ENCODE peak calls at places on chromosomes 6 and 20, in ten cellular contexts. One of them, this sample, is unnamed.

GRCh38 chr6:13924949-13925881 is at the start of gene RNF182:
- DNase-seq in fibroblast of mammary gland: no peak
- DNase-seq in MCF 10A: peak; percentile 26
- DNase-seq in CD8-positive, alpha-beta T cell: no peak
- DNase-seq in ovary: no peak
- DNase-seq in nephron progenitor cell: no peak
- DNase-seq in OCI-LY7: no peak
- DNase-seq in IMR-90: no peak
- DNase-seq in AG10803: no peak
- DNase-seq in HFFc6: no peak
- DNase-seq in this sample: peak; percentile 65

GRCh38 chr20:51541189-51542032 is 1.1 kb downstream of the NFATC2 start:
- DNase-seq in fibroblast of mammary gland: peak; percentile 31
- DNase-seq in MCF 10A: no peak
- DNase-seq in CD8-positive, alpha-beta T cell: peak; percentile 82
- DNase-seq in ovary: peak; percentile 74
- DNase-seq in nephron progenitor cell: peak; percentile 29
- DNase-seq in OCI-LY7: peak; percentile 72
- DNase-seq in IMR-90: peak; percentile 22
- DNase-seq in AG10803: peak; percentile 78
- DNase-seq in HFFc6: peak; percentile 48
- DNase-seq in this sample: no peak

GRCh38 chr20:47487175-47487917 is 14.3 kb upstream of the NCOA3 start:
- DNase-seq in fibroblast of mammary gland: no peak
- DNase-seq in MCF 10A: no peak
- DNase-seq in CD8-positive, alpha-beta T cell: peak; percentile 51
- DNase-seq in ovary: no peak
- DNase-seq in nephron progenitor cell: no peak
- DNase-seq in OCI-LY7: peak; percentile 96
- DNase-seq in IMR-90: peak; percentile 25
- DNase-seq in AG10803: no peak
- DNase-seq in HFFc6: no peak
- DNase-seq in this sample: no peak

GRCh38 chr20:22446613-22447447 is 137.5 kb downstream of the FOXA2 start:
- DNase-seq in fibroblast of mammary gland: no peak
- DNase-seq in MCF 10A: no peak
- DNase-seq in CD8-positive, alpha-beta T cell: no peak
- DNase-seq in ovary: no peak
- DNase-seq in nephron progenitor cell: no peak
- DNase-seq in OCI-LY7: no peak
- DNase-seq in IMR-90: no peak
- DNase-seq in AG10803: peak; percentile 21
- DNase-seq in HFFc6: no peak
- DNase-seq in this sample: no peak

GRCh38 chr6:106060167-106060566 is 26.0 kb upstream of the PRDM1 start:
- DNase-seq in fibroblast of mammary gland: no peak
- DNase-seq in MCF 10A: no peak
- DNase-seq in CD8-positive, alpha-beta T cell: no peak
- DNase-seq in ovary: no peak
- DNase-seq in nephron progenitor cell: no peak
- DNase-seq in OCI-LY7: no peak
- DNase-seq in IMR-90: no peak
- DNase-seq in AG10803: no peak
- DNase-seq in HFFc6: no peak
- DNase-seq in this sample: no peak

GRCh38 chr6:2351807-2352431 is 106.5 kb upstream of the GMDS start:
- DNase-seq in fibroblast of mammary gland: peak; percentile 66
- DNase-seq in MCF 10A: no peak
- DNase-seq in CD8-positive, alpha-beta T cell: no peak
- DNase-seq in ovary: no peak
- DNase-seq in nephron progenitor cell: no peak
- DNase-seq in OCI-LY7: no peak
- DNase-seq in IMR-90: peak; percentile 86
- DNase-seq in AG10803: peak; percentile 69
- DNase-seq in HFFc6: peak; percentile 32
- DNase-seq in this sample: no peak

GRCh38 chr6:69631552-69632346 is 165.1 kb downstream of the LMBRD1 start:
- DNase-seq in fibroblast of mammary gland: no peak
- DNase-seq in MCF 10A: no peak
- DNase-seq in CD8-positive, alpha-beta T cell: no peak
- DNase-seq in ovary: no peak
- DNase-seq in nephron progenitor cell: no peak
- DNase-seq in OCI-LY7: no peak
- DNase-seq in IMR-90: no peak
- DNase-seq in AG10803: no peak
- DNase-seq in HFFc6: no peak
- DNase-seq in this sample: no peak

GRCh38 chr6:44481765-44482164 is 94.3 kb downstream of the CDC5L start:
- DNase-seq in fibroblast of mammary gland: peak; percentile 30
- DNase-seq in MCF 10A: no peak
- DNase-seq in CD8-positive, alpha-beta T cell: no peak
- DNase-seq in ovary: no peak
- DNase-seq in nephron progenitor cell: no peak
- DNase-seq in OCI-LY7: no peak
- DNase-seq in IMR-90: no peak
- DNase-seq in AG10803: no peak
- DNase-seq in HFFc6: no peak
- DNase-seq in this sample: no peak

GRCh38 chr6:35048031-35048613 is 93.0 kb downstream of the TCP11 start:
- DNase-seq in fibroblast of mammary gland: no peak
- DNase-seq in MCF 10A: no peak
- DNase-seq in CD8-positive, alpha-beta T cell: no peak
- DNase-seq in ovary: peak; percentile 48
- DNase-seq in nephron progenitor cell: no peak
- DNase-seq in OCI-LY7: no peak
- DNase-seq in IMR-90: no peak
- DNase-seq in AG10803: no peak
- DNase-seq in HFFc6: no peak
- DNase-seq in this sample: no peak

GRCh38 chr6:35047265-35048011 is 93.7 kb downstream of the TCP11 start:
- DNase-seq in fibroblast of mammary gland: peak; percentile 78
- DNase-seq in MCF 10A: peak; percentile 65
- DNase-seq in CD8-positive, alpha-beta T cell: no peak
- DNase-seq in ovary: no peak
- DNase-seq in nephron progenitor cell: no peak
- DNase-seq in OCI-LY7: no peak
- DNase-seq in IMR-90: peak; percentile 71
- DNase-seq in AG10803: peak; percentile 79
- DNase-seq in HFFc6: peak; percentile 39
- DNase-seq in this sample: no peak

GRCh38 chr6:35049885-35050284 is 91.3 kb downstream of the TCP11 start:
- DNase-seq in fibroblast of mammary gland: peak; percentile 77
- DNase-seq in MCF 10A: no peak
- DNase-seq in CD8-positive, alpha-beta T cell: no peak
- DNase-seq in ovary: no peak
- DNase-seq in nephron progenitor cell: no peak
- DNase-seq in OCI-LY7: no peak
- DNase-seq in IMR-90: peak; percentile 93
- DNase-seq in AG10803: peak; percentile 85
- DNase-seq in HFFc6: no peak
- DNase-seq in this sample: no peak

GRCh38 chr6:35049346-35049745 is 91.8 kb downstream of the TCP11 start:
- DNase-seq in fibroblast of mammary gland: no peak
- DNase-seq in MCF 10A: no peak
- DNase-seq in CD8-positive, alpha-beta T cell: no peak
- DNase-seq in ovary: no peak
- DNase-seq in nephron progenitor cell: no peak
- DNase-seq in OCI-LY7: no peak
- DNase-seq in IMR-90: no peak
- DNase-seq in AG10803: no peak
- DNase-seq in HFFc6: no peak
- DNase-seq in this sample: no peak

DNA sequence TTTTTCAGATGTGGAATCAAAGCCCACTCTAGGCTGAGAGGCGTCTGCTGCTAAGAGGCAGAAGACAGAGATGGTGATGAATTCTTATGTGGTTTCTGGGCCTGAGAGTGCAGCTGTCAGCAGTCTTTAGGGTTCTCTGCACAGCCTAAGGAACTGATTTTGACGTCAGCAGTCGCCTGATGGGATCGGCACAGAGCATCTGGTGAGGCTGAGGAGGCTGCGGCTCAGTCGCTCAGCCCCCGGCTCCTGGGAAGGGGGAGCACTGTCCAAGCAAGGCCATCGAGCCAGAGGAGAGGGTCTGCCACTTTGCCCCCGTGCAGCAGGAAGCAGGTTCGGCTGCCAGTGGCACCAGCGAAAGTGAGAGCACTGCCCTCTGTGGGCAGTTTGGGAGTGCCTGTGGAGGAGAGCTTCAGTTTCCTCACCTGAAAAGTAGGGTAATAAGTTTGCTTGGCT is 92.5 kb downstream of the TCP11 start:
- DNase-seq in fibroblast of mammary gland: peak; percentile 85
- DNase-seq in MCF 10A: no peak
- DNase-seq in CD8-positive, alpha-beta T cell: peak; percentile 12
- DNase-seq in ovary: no peak
- DNase-seq in nephron progenitor cell: peak; percentile 20
- DNase-seq in OCI-LY7: peak; percentile 10
- DNase-seq in IMR-90: peak; percentile 94
- DNase-seq in AG10803: peak; percentile 70
- DNase-seq in HFFc6: no peak
- DNase-seq in this sample: peak; percentile 47
- TF ChIP-seq CTCF in fibroblast of mammary gland: peak; percentile 21
- TF ChIP-seq CTCF in MCF 10A: no peak
- TF ChIP-seq CTCF in CD8-positive, alpha-beta T cell: peak; percentile 22
- TF ChIP-seq CTCF in ovary: no peak
- TF ChIP-seq CTCF in nephron progenitor cell: no peak
- TF ChIP-seq CTCF in OCI-LY7: peak; percentile 31
- TF ChIP-seq CTCF in IMR-90: peak; percentile 21
- TF ChIP-seq CTCF in AG10803: peak; percentile 45
- TF ChIP-seq CTCF in HFFc6: peak; percentile 17
- TF ChIP-seq CTCF in this sample: peak; percentile 22

GRCh38 chr20:59940956-59941294 is 736 bp downstream of the FAM217B start:
- DNase-seq in fibroblast of mammary gland: no peak
- DNase-seq in MCF 10A: no peak
- DNase-seq in CD8-positive, alpha-beta T cell: no peak
- DNase-seq in ovary: no peak
- DNase-seq in nephron progenitor cell: no peak
- DNase-seq in OCI-LY7: no peak
- DNase-seq in IMR-90: no peak
- DNase-seq in AG10803: no peak
- DNase-seq in HFFc6: no peak
- DNase-seq in this sample: no peak

GRCh38 chr20:59939879-59940128 is 301 bp downstream of the PPP1R3D start:
- DNase-seq in fibroblast of mammary gland: no peak
- DNase-seq in MCF 10A: no peak
- DNase-seq in CD8-positive, alpha-beta T cell: no peak
- DNase-seq in ovary: peak; percentile 33
- DNase-seq in nephron progenitor cell: no peak
- DNase-seq in OCI-LY7: no peak
- DNase-seq in IMR-90: peak; percentile 4
- DNase-seq in AG10803: no peak
- DNase-seq in HFFc6: no peak
- DNase-seq in this sample: no peak

GRCh38 chr20:59938696-59939051 is 1.4 kb downstream of the PPP1R3D start:
- DNase-seq in fibroblast of mammary gland: peak; percentile 60
- DNase-seq in MCF 10A: peak; percentile 59
- DNase-seq in CD8-positive, alpha-beta T cell: no peak
- DNase-seq in ovary: peak; percentile 50
- DNase-seq in nephron progenitor cell: no peak
- DNase-seq in OCI-LY7: no peak
- DNase-seq in IMR-90: peak; percentile 23
- DNase-seq in AG10803: peak; percentile 47
- DNase-seq in HFFc6: peak; percentile 53
- DNase-seq in this sample: no peak

GRCh38 chr20:59939052-59939878 is 840 bp downstream of the PPP1R3D start:
- DNase-seq in fibroblast of mammary gland: peak; percentile 8
- DNase-seq in MCF 10A: no peak
- DNase-seq in CD8-positive, alpha-beta T cell: no peak
- DNase-seq in ovary: no peak
- DNase-seq in nephron progenitor cell: peak; percentile 58
- DNase-seq in OCI-LY7: no peak
- DNase-seq in IMR-90: no peak
- DNase-seq in AG10803: no peak
- DNase-seq in HFFc6: no peak
- DNase-seq in this sample: no peak

DNA sequence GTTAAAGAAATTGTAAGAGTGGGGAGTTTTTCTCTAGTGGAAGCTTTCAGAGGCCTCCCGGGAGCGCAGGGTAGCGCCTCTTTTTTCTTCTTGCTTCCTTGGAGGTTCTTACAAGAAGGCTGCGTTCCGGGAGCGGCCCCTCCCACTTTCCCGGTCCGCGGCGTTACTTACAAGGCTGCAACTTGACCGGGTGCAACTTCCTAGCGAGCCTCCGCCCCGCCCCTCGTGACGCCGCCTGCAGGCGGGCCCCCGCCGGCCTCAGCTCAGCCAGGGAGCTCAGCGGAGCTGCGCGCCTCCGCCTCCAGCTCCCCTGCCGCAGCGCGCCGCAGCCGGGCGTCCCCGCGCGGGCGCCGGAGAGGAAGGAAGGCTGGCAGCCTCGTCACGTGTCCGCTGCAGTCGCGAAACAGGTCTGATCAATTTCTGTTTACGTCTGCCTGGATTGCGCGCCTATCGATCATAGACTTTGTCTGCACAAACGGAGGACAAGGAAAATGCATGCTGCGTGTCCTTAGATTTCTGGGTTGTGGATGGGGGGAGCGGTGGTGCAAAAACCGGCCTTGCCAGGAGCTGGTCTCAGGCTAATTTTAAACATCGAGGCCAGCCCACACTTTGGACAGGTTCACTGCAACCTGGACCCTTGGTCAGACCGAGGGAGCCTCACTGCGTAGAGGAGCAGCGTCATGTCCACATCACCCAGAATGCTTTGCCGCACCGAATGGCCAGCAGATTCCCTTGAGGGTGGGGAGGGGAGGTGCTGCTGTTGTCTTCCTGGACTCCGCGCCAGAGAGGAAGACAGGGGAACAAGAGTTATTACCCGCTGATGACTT is at the start of the genes FAM217B and PPP1R3D:
- DNase-seq in fibroblast of mammary gland: peak; percentile 96
- DNase-seq in MCF 10A: peak; percentile 94
- DNase-seq in CD8-positive, alpha-beta T cell: peak; percentile 89
- DNase-seq in ovary: peak; percentile 97
- DNase-seq in nephron progenitor cell: peak; percentile 97
- DNase-seq in OCI-LY7: peak; percentile 92
- DNase-seq in IMR-90: peak; percentile 96
- DNase-seq in AG10803: peak; percentile 98
- DNase-seq in HFFc6: peak; percentile 95
- DNase-seq in this sample: peak; percentile 80
- TF ChIP-seq CTCF in fibroblast of mammary gland: no peak
- TF ChIP-seq CTCF in MCF 10A: no peak
- TF ChIP-seq CTCF in CD8-positive, alpha-beta T cell: no peak
- TF ChIP-seq CTCF in ovary: no peak
- TF ChIP-seq CTCF in nephron progenitor cell: no peak
- TF ChIP-seq CTCF in OCI-LY7: peak; percentile 34
- TF ChIP-seq CTCF in IMR-90: peak; percentile 12
- TF ChIP-seq CTCF in AG10803: no peak
- TF ChIP-seq CTCF in HFFc6: peak; percentile 68
- TF ChIP-seq CTCF in this sample: no peak

GRCh38 chr20:61253264-61253639 is 1.2 kb downstream of the CDH4 start:
- DNase-seq in fibroblast of mammary gland: peak; percentile 42
- DNase-seq in MCF 10A: peak; percentile 41
- DNase-seq in CD8-positive, alpha-beta T cell: no peak
- DNase-seq in ovary: no peak
- DNase-seq in nephron progenitor cell: peak; percentile 68
- DNase-seq in OCI-LY7: no peak
- DNase-seq in IMR-90: peak; percentile 45
- DNase-seq in AG10803: peak; percentile 47
- DNase-seq in HFFc6: peak; percentile 41
- DNase-seq in this sample: no peak

GRCh38 chr20:61252601-61253263 is 671 bp downstream of the CDH4 start:
- DNase-seq in fibroblast of mammary gland: no peak
- DNase-seq in MCF 10A: peak; percentile 14
- DNase-seq in CD8-positive, alpha-beta T cell: no peak
- DNase-seq in ovary: no peak
- DNase-seq in nephron progenitor cell: peak; percentile 41
- DNase-seq in OCI-LY7: no peak
- DNase-seq in IMR-90: peak; percentile 9
- DNase-seq in AG10803: peak; percentile 38
- DNase-seq in HFFc6: no peak
- DNase-seq in this sample: no peak

GRCh38 chr20:61251529-61252393 is at the start of gene CDH4:
- DNase-seq in fibroblast of mammary gland: no peak
- DNase-seq in MCF 10A: peak; percentile 41
- DNase-seq in CD8-positive, alpha-beta T cell: no peak
- DNase-seq in ovary: no peak
- DNase-seq in nephron progenitor cell: peak; percentile 65
- DNase-seq in OCI-LY7: no peak
- DNase-seq in IMR-90: no peak
- DNase-seq in AG10803: no peak
- DNase-seq in HFFc6: no peak
- DNase-seq in this sample: no peak

GRCh38 chr20:61246269-61246668 is 5.8 kb upstream of the CDH4 start:
- DNase-seq in fibroblast of mammary gland: no peak
- DNase-seq in MCF 10A: no peak
- DNase-seq in CD8-positive, alpha-beta T cell: no peak
- DNase-seq in ovary: no peak
- DNase-seq in nephron progenitor cell: no peak
- DNase-seq in OCI-LY7: no peak
- DNase-seq in IMR-90: no peak
- DNase-seq in AG10803: no peak
- DNase-seq in HFFc6: no peak
- DNase-seq in this sample: no peak

GRCh38 chr20:61249626-61250025 is 2.4 kb upstream of the CDH4 start:
- DNase-seq in fibroblast of mammary gland: no peak
- DNase-seq in MCF 10A: no peak
- DNase-seq in CD8-positive, alpha-beta T cell: no peak
- DNase-seq in ovary: no peak
- DNase-seq in nephron progenitor cell: no peak
- DNase-seq in OCI-LY7: no peak
- DNase-seq in IMR-90: no peak
- DNase-seq in AG10803: no peak
- DNase-seq in HFFc6: no peak
- DNase-seq in this sample: no peak
- TF ChIP-seq CTCF in fibroblast of mammary gland: no peak
- TF ChIP-seq CTCF in MCF 10A: no peak
- TF ChIP-seq CTCF in CD8-positive, alpha-beta T cell: no peak
- TF ChIP-seq CTCF in ovary: no peak
- TF ChIP-seq CTCF in nephron progenitor cell: no peak
- TF ChIP-seq CTCF in OCI-LY7: no peak
- TF ChIP-seq CTCF in IMR-90: no peak
- TF ChIP-seq CTCF in AG10803: no peak
- TF ChIP-seq CTCF in HFFc6: no peak
- TF ChIP-seq CTCF in this sample: no peak

DNA sequence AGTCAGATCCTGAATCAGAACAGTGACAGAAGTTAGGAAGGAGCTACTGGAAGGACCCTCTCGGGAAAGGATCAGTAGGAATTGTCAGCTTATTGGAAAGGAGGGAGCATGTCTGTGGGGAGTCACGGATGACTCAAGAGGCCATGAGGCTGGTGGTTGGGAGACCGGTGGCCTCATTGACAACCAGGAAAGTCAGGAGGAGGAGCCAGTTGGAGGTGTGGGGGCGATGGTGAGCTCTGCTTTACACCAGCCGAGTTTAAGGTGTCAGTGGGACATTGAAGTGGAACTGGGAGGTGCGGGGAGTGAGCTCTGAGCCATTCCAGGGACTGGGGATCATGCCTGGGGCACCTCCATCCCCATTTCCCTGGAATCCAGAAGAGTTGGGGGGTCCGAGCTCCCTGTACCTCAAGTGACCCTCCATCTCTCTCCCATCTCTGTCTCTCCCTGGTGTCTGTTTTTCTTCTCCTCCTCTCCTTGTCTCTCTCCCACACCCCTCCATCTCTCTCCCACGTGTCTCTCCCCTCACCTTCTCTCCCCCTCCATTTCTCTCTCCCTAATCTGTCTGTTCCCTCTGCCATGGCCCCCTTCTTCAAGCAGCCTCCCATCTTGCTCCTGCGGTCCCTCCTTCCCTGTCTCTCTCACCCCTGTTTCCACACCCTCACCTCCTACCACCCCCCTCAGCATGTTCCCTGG is 14.3 kb upstream of the ZBTB9 start:
- DNase-seq in fibroblast of mammary gland: no peak
- DNase-seq in MCF 10A: no peak
- DNase-seq in CD8-positive, alpha-beta T cell: no peak
- DNase-seq in ovary: no peak
- DNase-seq in nephron progenitor cell: no peak
- DNase-seq in OCI-LY7: no peak
- DNase-seq in IMR-90: peak; percentile 38
- DNase-seq in AG10803: no peak
- DNase-seq in HFFc6: no peak
- DNase-seq in this sample: no peak
- TF ChIP-seq CTCF in fibroblast of mammary gland: no peak
- TF ChIP-seq CTCF in MCF 10A: no peak
- TF ChIP-seq CTCF in CD8-positive, alpha-beta T cell: no peak
- TF ChIP-seq CTCF in ovary: no peak
- TF ChIP-seq CTCF in nephron progenitor cell: no peak
- TF ChIP-seq CTCF in OCI-LY7: no peak
- TF ChIP-seq CTCF in IMR-90: no peak
- TF ChIP-seq CTCF in AG10803: no peak
- TF ChIP-seq CTCF in HFFc6: no peak
- TF ChIP-seq CTCF in this sample: no peak

This sample was measured in D721Med.